ENCODE peak calls at places on chromosome 13, in five cellular contexts. M is aorta, Y is substantia nigra, L is heart right ventricle, S is HEK293T. O is an unnamed sample.

GRCh38 chr13:109783815-109784589 is 2.4 kb downstream of the IRS2 start:
- DNase-seq in L (no peak), Y (no peak), M (no peak), S (no peak), O (no peak)

GRCh38 chr13:102847272-102848234 is 1.7 kb downstream of the ERCC5 start:
- DNase-seq in S (no peak), L (no peak), Y (no peak), M (no peak), O (no peak)

GRCh38 chr13:53028637-53029121 is at the start of gene OLFM4:
- DNase-seq in Y (no peak), L (no peak), M (no peak), S (no peak), O (no peak)

GRCh38 chr13:49657241-49657641 is 28.9 kb downstream of the ARL11 start:
- DNase-seq in L (no peak), S (no peak), Y (no peak), M (no peak), O (peak)

GRCh38 chr13:49874430-49874829 is 61.7 kb downstream of the SPRYD7 start:
- DNase-seq in Y (no peak), S (no peak), L (no peak), M (no peak), O (no peak)

GRCh38 chr13:98273824-98274786 is 97.0 kb upstream of the RNF113B start:
- DNase-seq in M (no peak), S (peak), L (no peak), Y (no peak), O (no peak)

GRCh38 chr13:73036566-73036965 is 22.2 kb upstream of the KLF5 start:
- DNase-seq in M (no peak), L (no peak), S (no peak), Y (no peak), O (no peak)

GRCh38 chr13:114131581-114132418 is 623 bp downstream of the RASA3 start:
- DNase-seq in Y (no peak), S (no peak), L (no peak), M (no peak), O (peak)

GRCh38 chr13:24195626-24196025 is 35.1 kb downstream of the SPATA13 start:
- DNase-seq in S (no peak), L (no peak), M (no peak), Y (no peak), O (no peak)

GRCh38 chr13:24632382-24633121 is 47.7 kb upstream of the ATP12A start:
- DNase-seq in M (no peak), L (no peak), Y (no peak), S (no peak), O (no peak)

GRCh38 chr13:108877300-108877699 is 247.9 kb downstream of the MYO16 start:
- DNase-seq in S (no peak), M (no peak), Y (no peak), L (no peak), O (no peak)

GRCh38 chr13:31767175-31767900 is 28.0 kb downstream of the RXFP2 start:
- DNase-seq in M (no peak), S (no peak), Y (no peak), L (no peak), O (no peak)

GRCh38 chr13:32903720-32904119 is 112.5 kb upstream of the KL start:
- DNase-seq in M (no peak), Y (no peak), L (no peak), S (no peak), O (peak)

GRCh38 chr13:70623260-70623659 is 515.0 kb upstream of the KLHL1 start:
- DNase-seq in M (no peak), S (no peak), L (no peak), Y (no peak), O (no peak)

GRCh38 chr13:23025848-23026608 is 154.8 kb upstream of the SGCG start:
- DNase-seq in L (no peak), S (no peak), Y (no peak), M (no peak), O (no peak)

GRCh38 chr13:111868716-111869115 is 198.2 kb upstream of the SOX1 start:
- DNase-seq in M (no peak), Y (no peak), S (no peak), L (no peak), O (no peak)

GRCh38 chr13:49132479-49133002 is 87.6 kb upstream of the MLNR start:
- DNase-seq in M (no peak), L (no peak), Y (no peak), S (no peak), O (no peak)

GRCh38 chr13:101708115-101708514 is 255.6 kb downstream of the ITGBL1 start:
- DNase-seq in S (no peak), L (no peak), Y (no peak), M (no peak), O (no peak)

GRCh38 chr13:108155185-108156106 is 59.9 kb downstream of the LIG4 start:
- DNase-seq in L (peak), S (peak), Y (no peak), M (peak), O (peak)

GRCh38 chr13:98450495-98451167 is 126.3 kb downstream of the STK24 start:
- DNase-seq in L (peak), Y (no peak), M (no peak), S (no peak), O (peak)

GRCh38 chr13:24066405-24067292 is 93.9 kb upstream of the SPATA13 start:
- DNase-seq in M (no peak), Y (no peak), S (no peak), L (no peak), O (no peak)

GRCh38 chr13:99190147-99190985 is 10.3 kb upstream of the UBAC2 start:
- DNase-seq in Y (no peak), S (no peak), L (no peak), M (no peak), O (no peak)

GRCh38 chr13:25288966-25289365 is 1.7 kb upstream of the MTMR6 start:
- DNase-seq in Y (no peak), L (no peak), S (no peak), M (no peak), O (no peak)

GRCh38 chr13:111865826-111866225 is 201.1 kb upstream of the SOX1 start:
- DNase-seq in M (no peak), S (no peak), Y (no peak), L (no peak), O (no peak)

GRCh38 chr13:50320297-50320862 is 305.1 kb downstream of the KCNRG start:
- DNase-seq in Y (no peak), L (no peak), S (no peak), M (no peak), O (no peak)

GRCh38 chr13:21005193-21005592 is 56.2 kb downstream of the LATS2 start:
- DNase-seq in Y (no peak), M (no peak), L (no peak), S (no peak), O (no peak)

GRCh38 chr13:110331362-110331761 is 24.3 kb downstream of the COL4A2 start:
- DNase-seq in M (peak), S (no peak), L (no peak), Y (no peak), O (no peak)

GRCh38 chr13:102779426-102780159 is 6.0 kb upstream of the TEX30 start:
- DNase-seq in M (no peak), S (no peak), Y (no peak), L (no peak), O (no peak)

GRCh38 chr13:37966266-37966665 is 96.7 kb upstream of the TRPC4 start:
- DNase-seq in M (no peak), S (no peak), L (no peak), Y (no peak), O (no peak)

GRCh38 chr13:106753241-106753640 is 185.3 kb upstream of the ARGLU1 start:
- DNase-seq in L (peak), M (no peak), S (peak), Y (no peak), O (no peak)

GRCh38 chr13:24500977-24501376 is 11.6 kb downstream of the PARP4 start:
- DNase-seq in Y (no peak), M (no peak), L (no peak), S (no peak), O (no peak)

O was measured in psoas muscle.